ENCODE peak calls at places on chromosomes 6 and 20, in eight cellular contexts. Q is stomach, P is hepatocyte, L is lung, M is kidney, O is transverse colon, V is GM12878, C is left ventricle myocardium inferior. H is an unnamed sample. For H3K36me3, the result is how much of the 10 kb centered on the place peaks cover.

GRCh38 chr6:54802775-54803631 is 43.6 kb upstream of the FAM83B start:
- DNase-seq in L (no peak), M (no peak), P (peak), C (no peak), Q (no peak), V (no peak), O (no peak), H (no peak)

GRCh38 chr6:33683576-33684427 is 27.7 kb downstream of the UQCC2 start:
- DNase-seq in C (no peak), M (no peak), P (no peak), O (no peak), L (no peak), Q (no peak), V (no peak), H (no peak)

GRCh38 chr20:11232249-11232648 is 558.5 kb upstream of the JAG1 start:
- DNase-seq in C (no peak), L (no peak), V (no peak), O (no peak), M (no peak), Q (no peak), P (no peak), H (no peak)

GRCh38 chr6:130969807-130970491 is 93.1 kb downstream of the EPB41L2 start:
- DNase-seq in M (no peak), O (no peak), P (no peak), L (no peak), C (peak), V (no peak), Q (no peak), H (no peak)

GRCh38 chr6:119147101-119148053 is 68.9 kb upstream of the FAM184A start:
- DNase-seq in L (peak), C (no peak), M (no peak), O (peak), V (peak), Q (peak), P (peak), H (peak)

GRCh38 chr6:147689398-147689797 is 180.9 kb downstream of the SAMD5 start:
- DNase-seq in C (no peak), V (no peak), O (no peak), P (no peak), M (no peak), L (no peak), Q (no peak), H (no peak)

GRCh38 chr6:130675072-130675471 is 152.1 kb upstream of the SMLR1 start:
- DNase-seq in L (no peak), V (no peak), Q (peak), P (no peak), C (no peak), O (no peak), M (no peak), H (no peak)

GRCh38 chr6:12150812-12151432 is 138.8 kb downstream of the HIVEP1 start:
- DNase-seq in L (no peak), V (no peak), Q (no peak), C (no peak), M (no peak), P (peak), O (peak), H (no peak)

GRCh38 chr6:88599561-88599960 is 363.9 kb downstream of the RNGTT start:
- DNase-seq in P (no peak), Q (no peak), L (no peak), M (no peak), V (no peak), O (peak), C (no peak), H (no peak)

GRCh38 chr6:30806581-30807183 is 62.3 kb upstream of the IER3 start:
- DNase-seq in V (no peak), Q (no peak), M (no peak), L (no peak), P (no peak), C (no peak), O (no peak), H (no peak)

GRCh38 chr20:31706607-31707257 is 15.9 kb downstream of the BCL2L1 start:
- DNase-seq in V (no peak), M (no peak), Q (no peak), C (no peak), P (peak), O (no peak), L (peak), H (no peak)
- H3K36me3 ChIP-seq in V (under half), M (under half), Q (under half), C (under half), P (under half), O (under half), L (under half), H (under half)

DNA sequence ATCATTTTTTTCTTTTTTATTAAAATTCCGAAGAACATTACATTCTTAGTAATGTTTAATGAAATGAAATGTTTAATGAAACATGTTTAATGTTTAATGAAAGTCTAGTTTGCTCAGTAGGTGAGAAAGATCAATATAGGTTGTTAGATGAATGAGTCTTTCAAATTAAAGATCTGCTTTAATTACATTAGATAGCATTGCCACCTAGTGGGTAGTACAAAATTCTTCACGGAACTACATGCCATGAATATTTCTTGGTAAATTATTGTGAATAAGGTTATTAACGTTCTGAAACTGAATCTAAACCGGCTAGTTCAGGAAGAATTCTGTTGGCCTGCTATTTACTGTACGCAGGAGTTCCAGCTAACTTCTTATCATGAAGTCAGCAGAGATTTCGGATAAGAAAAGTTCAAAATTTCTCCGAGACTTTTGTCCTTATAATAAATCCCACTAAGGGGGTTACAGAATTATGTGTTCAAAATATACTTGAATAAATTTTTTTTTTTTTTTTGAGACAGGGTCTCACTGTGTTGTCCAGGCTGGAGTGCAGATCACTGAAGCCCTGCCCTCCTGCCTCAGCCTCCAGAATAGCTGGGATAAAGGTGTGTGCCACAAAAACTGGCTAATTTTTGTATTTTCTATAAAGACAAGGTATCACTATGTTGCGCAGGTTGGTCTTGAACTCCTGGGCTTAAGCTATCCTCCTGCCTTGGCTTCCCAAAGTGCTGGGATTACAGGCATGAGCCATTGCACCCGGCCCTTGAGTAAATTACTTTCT is 7.9 kb upstream of the GMNN start:
- DNase-seq in O (no peak), M (no peak), P (peak), C (no peak), L (no peak), V (no peak), Q (no peak), H (no peak)
- TF ChIP-seq CTCF in O (peak), M (peak), P (peak), C (peak), L (peak), V (peak), Q (peak), H (peak)

GRCh38 chr6:117568831-117569434 is 33.4 kb downstream of the GOPC start:
- DNase-seq in P (no peak), M (no peak), L (no peak), Q (no peak), O (no peak), V (no peak), C (no peak), H (no peak)
- H3K36me3 ChIP-seq in P (under half), M (under half), L (under half), Q (under half), O (under half), V (under half), C (half or more), H (under half)

DNA sequence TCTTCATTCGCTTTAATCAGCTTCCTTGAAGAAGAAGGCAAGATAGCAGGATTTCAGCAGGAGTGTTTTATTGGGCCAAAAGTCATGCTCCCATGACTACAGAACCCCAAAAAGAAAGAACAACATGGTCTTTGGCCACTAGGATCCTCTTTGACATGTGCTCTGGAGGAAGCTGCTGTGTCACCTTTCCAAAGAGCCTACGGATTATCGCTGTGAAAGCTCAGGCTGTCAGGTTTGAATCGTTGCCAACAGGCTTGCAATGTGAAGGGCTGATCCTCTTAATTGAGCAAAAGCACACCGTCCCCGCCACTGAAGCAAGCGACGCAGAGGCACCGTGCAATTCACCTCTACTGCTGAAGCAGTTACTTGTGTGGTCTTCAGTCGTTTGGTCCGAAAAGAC is 29.0 kb downstream of the MYLIP start:
- DNase-seq in O (no peak), C (peak), V (no peak), P (no peak), M (no peak), L (no peak), Q (no peak), H (no peak)
- TF ChIP-seq CTCF in O (no peak), C (no peak), V (no peak), P (no peak), M (no peak), L (no peak), Q (no peak), H (no peak)

GRCh38 chr20:2655331-2656116 is 3.1 kb downstream of the NOP56 start:
- DNase-seq in Q (no peak), L (no peak), P (no peak), O (no peak), V (no peak), C (no peak), M (no peak), H (no peak)
- H3K36me3 ChIP-seq in Q (half or more), L (half or more), P (under half), O (under half), V (under half), C (half or more), M (half or more), H (under half)

GRCh38 chr20:58647162-58647813 is 3.8 kb upstream of the STX16 start:
- DNase-seq in V (no peak), M (no peak), C (no peak), L (no peak), O (no peak), Q (no peak), P (no peak), H (no peak)
- TF ChIP-seq CTCF in V (no peak), M (no peak), C (no peak), L (no peak), O (no peak), Q (no peak), P (no peak), H (no peak)

DNA sequence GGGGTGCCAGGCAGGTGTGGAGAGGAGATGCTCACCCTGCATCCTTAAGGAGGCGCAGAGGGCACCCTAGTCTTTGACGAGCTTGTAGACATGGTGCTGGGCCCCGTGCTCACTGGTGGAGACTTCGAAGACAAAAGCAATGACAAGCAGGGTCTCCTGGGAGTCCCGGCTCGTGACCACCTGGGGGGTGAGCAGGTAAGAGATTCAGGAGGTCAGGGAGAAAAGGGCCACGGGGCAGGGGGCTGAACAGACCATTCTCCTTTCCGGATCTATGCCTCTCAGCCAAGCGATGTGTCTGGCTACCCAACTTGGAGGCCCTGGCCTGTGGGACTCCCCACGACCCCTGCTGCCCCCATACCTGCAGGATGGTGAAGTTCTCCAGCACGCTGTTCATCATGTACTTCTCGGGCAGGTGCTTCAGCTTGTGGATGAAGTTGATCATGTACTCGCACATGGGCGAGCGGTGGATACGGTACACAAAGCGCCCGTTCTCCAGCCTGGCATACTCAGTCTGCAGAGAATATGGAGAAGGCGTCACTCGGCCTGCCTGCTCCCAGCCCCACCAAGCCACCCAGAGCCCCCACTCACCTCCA is 6.9 kb downstream of the RPL10A start:
- DNase-seq in L (no peak), C (no peak), P (no peak), M (peak), V (no peak), O (no peak), Q (no peak), H (no peak)
- H3K36me3 ChIP-seq in L (under half), C (half or more), P (under half), M (under half), V (under half), O (under half), Q (under half), H (under half)

GRCh38 chr6:35496851-35497570 is at the start of gene TEAD3:
- DNase-seq in Q (peak), O (peak), M (peak), C (peak), V (no peak), L (peak), P (peak), H (peak)
- TF ChIP-seq CTCF in Q (no peak), O (no peak), M (no peak), C (peak), V (no peak), L (no peak), P (peak), H (no peak)